ENCODE peak calls at places on chromosomes 11 and 22, in eight cellular contexts. T is activated CD8-positive, alpha-beta memory T cell treated with anti-CD3 and anti-CD28 coated beads for 4 hours; Y is naive thymus-derived CD8-positive, alpha-beta T cell; X is endothelial cell of umbilical vein; L is right cardiac atrium; I is EH; A is ureter; J is LHCN-M2. H is an unnamed sample.

GRCh38 chr11:106447631-106448191 is 370.2 kb downstream of the AASDHPPT start:
- DNase-seq in T (no peak), Y (no peak), X (no peak), L (peak; percentile 25), I (no peak), A (no peak), J (peak; percentile 86), H (no peak)

GRCh38 chr11:132402056-132402684 is 1031.8 kb downstream of the NTM start:
- DNase-seq in T (no peak), Y (no peak), X (no peak), L (peak; percentile 53), I (peak; percentile 56), A (no peak), J (peak; percentile 76), H (no peak)

GRCh38 chr11:2137202-2138071 is 1.8 kb downstream of the IGF2 start:
- DNase-seq in T (no peak), Y (no peak), X (peak; percentile 60), L (peak; percentile 85), I (peak; percentile 76), A (peak; percentile 71), J (peak; percentile 87), H (peak; percentile 29)

GRCh38 chr22:20509344-20510047 is 2.1 kb downstream of the MED15 start:
- DNase-seq in T (peak; percentile 36), Y (no peak), X (peak; percentile 91), L (peak; percentile 71), I (peak; percentile 97), A (peak; percentile 88), J (peak; percentile 92), H (peak; percentile 96)

GRCh38 chr22:25711491-25711890 is 30.5 kb upstream of the MYO18B start:
- DNase-seq in T (no peak), Y (no peak), X (no peak), L (no peak), I (no peak), A (no peak), J (no peak), H (no peak)

GRCh38 chr11:123430736-123431356 is 777 bp downstream of the GRAMD1B start:
- DNase-seq in T (no peak), Y (no peak), X (peak; percentile 60), L (peak; percentile 88), I (peak; percentile 75), A (peak; percentile 72), J (peak; percentile 29), H (peak; percentile 49)

GRCh38 chr22:24189249-24190158 is 8.2 kb downstream of the SUSD2 start:
- DNase-seq in T (no peak), Y (no peak), X (peak; percentile 61), L (peak; percentile 89), I (peak; percentile 74), A (peak; percentile 79), J (peak; percentile 58), H (peak; percentile 76)

GRCh38 chr11:66112640-66113098 is 42.6 kb downstream of the PACS1 start:
- DNase-seq in T (no peak), Y (no peak), X (peak; percentile 87), L (peak; percentile 72), I (peak; percentile 90), A (no peak), J (peak; percentile 79), H (peak; percentile 83)

GRCh38 chr11:128686045-128686741 is 7.7 kb upstream of the FLI1 start:
- DNase-seq in T (no peak), Y (peak; percentile 32), X (no peak), L (no peak), I (no peak), A (no peak), J (no peak), H (no peak)

GRCh38 chr11:114243461-114244372 is 52.5 kb upstream of the NNMT start:
- DNase-seq in T (no peak), Y (no peak), X (no peak), L (no peak), I (no peak), A (no peak), J (peak; percentile 46), H (no peak)

GRCh38 chr11:134371436-134372185 is 39.8 kb downstream of the GLB1L2 start:
- DNase-seq in T (no peak), Y (no peak), X (no peak), L (no peak), I (no peak), A (no peak), J (no peak), H (no peak)

GRCh38 chr11:134233729-134234179 is 9.3 kb downstream of the VPS26B start:
- DNase-seq in T (no peak), Y (no peak), X (no peak), L (no peak), I (no peak), A (no peak), J (no peak), H (no peak)

GRCh38 chr11:44564198-44564597 is 1.3 kb upstream of the CD82 start:
- DNase-seq in T (no peak), Y (no peak), X (no peak), L (no peak), I (no peak), A (no peak), J (no peak), H (no peak)

GRCh38 chr11:103110406-103110805 is 1.2 kb downstream of the DYNC2H1 start:
- DNase-seq in T (no peak), Y (no peak), X (peak; percentile 21), L (no peak), I (peak; percentile 54), A (no peak), J (peak; percentile 53), H (peak; percentile 25)

GRCh38 chr11:123454060-123454651 is 24.1 kb downstream of the GRAMD1B start:
- DNase-seq in T (peak; percentile 30), Y (no peak), X (peak; percentile 26), L (no peak), I (peak; percentile 88), A (no peak), J (peak; percentile 74), H (peak; percentile 77)

GRCh38 chr11:59680287-59681154 is 11.7 kb upstream of the PATL1 start:
- DNase-seq in T (peak; percentile 19), Y (peak; percentile 45), X (peak; percentile 81), L (peak; percentile 65), I (peak; percentile 81), A (peak; percentile 69), J (peak; percentile 71), H (peak; percentile 87)

GRCh38 chr22:20298803-20299735 is 20.8 kb downstream of the DGCR6L start:
- DNase-seq in T (peak; percentile 86), Y (peak; percentile 79), X (peak; percentile 68), L (peak; percentile 95), I (peak; percentile 76), A (peak; percentile 84), J (peak; percentile 21), H (peak; percentile 74)

GRCh38 chr11:62555464-62556092 is 9.0 kb upstream of the AHNAK start:
- DNase-seq in T (no peak), Y (peak; percentile 79), X (no peak), L (peak; percentile 68), I (peak; percentile 14), A (peak; percentile 46), J (peak; percentile 90), H (no peak)

GRCh38 chr11:2096001-2096918 is 42.9 kb downstream of the IGF2 start:
- DNase-seq in T (no peak), Y (no peak), X (no peak), L (no peak), I (peak; percentile 90), A (no peak), J (peak; percentile 72), H (no peak)

GRCh38 chr11:76102772-76103171 is 103.5 kb downstream of the WNT11 start:
- DNase-seq in T (no peak), Y (no peak), X (peak; percentile 60), L (peak; percentile 72), I (no peak), A (no peak), J (no peak), H (no peak)

GRCh38 chr11:1071571-1072115 is 3.0 kb upstream of the MUC2 start:
- DNase-seq in T (no peak), Y (no peak), X (no peak), L (peak; percentile 58), I (no peak), A (no peak), J (no peak), H (no peak)

GRCh38 chr11:129637473-129637872 is 178.2 kb upstream of the TMEM45B start:
- DNase-seq in T (no peak), Y (no peak), X (no peak), L (no peak), I (peak; percentile 37), A (no peak), J (peak; percentile 72), H (peak; percentile 52)

GRCh38 chr11:10588904-10589303 is 20.4 kb upstream of the LYVE1 start:
- DNase-seq in T (no peak), Y (no peak), X (no peak), L (no peak), I (peak; percentile 54), A (no peak), J (no peak), H (no peak)

GRCh38 chr11:128299132-128299726 is 288.1 kb downstream of the ETS1 start:
- DNase-seq in T (no peak), Y (no peak), X (no peak), L (no peak), I (peak; percentile 89), A (no peak), J (peak; percentile 18), H (no peak)

GRCh38 chr11:69369945-69370344 is 76.0 kb downstream of the MYEOV start:
- DNase-seq in T (no peak), Y (no peak), X (no peak), L (no peak), I (no peak), A (peak; percentile 27), J (no peak), H (no peak)

GRCh38 chr11:73262851-73263495 is 9.2 kb upstream of the P2RY6 start:
- DNase-seq in T (no peak), Y (no peak), X (no peak), L (no peak), I (peak; percentile 57), A (peak; percentile 18), J (no peak), H (no peak)

GRCh38 chr11:29260939-29261705 is 755.7 kb downstream of the KCNA4 start:
- DNase-seq in T (no peak), Y (no peak), X (peak; percentile 66), L (no peak), I (peak; percentile 52), A (no peak), J (peak; percentile 51), H (peak; percentile 18)

GRCh38 chr11:3206922-3207204 is 11.8 kb downstream of the MRGPRG start:
- DNase-seq in T (no peak), Y (peak; percentile 19), X (no peak), L (no peak), I (no peak), A (no peak), J (no peak), H (no peak)

GRCh38 chr22:28381427-28382167 is 298.0 kb downstream of the TTC28 start:
- DNase-seq in T (no peak), Y (no peak), X (no peak), L (no peak), I (peak; percentile 68), A (no peak), J (peak; percentile 35), H (no peak)

GRCh38 chr22:26852176-26852575 is 194.8 kb downstream of the MIAT start:
- DNase-seq in T (no peak), Y (no peak), X (no peak), L (no peak), I (no peak), A (peak; percentile 14), J (no peak), H (no peak)

GRCh38 chr22:38086942-38087341 is 3.0 kb upstream of the SLC16A8 start:
- DNase-seq in T (no peak), Y (no peak), X (no peak), L (peak; percentile 58), I (no peak), A (no peak), J (no peak), H (no peak)

GRCh38 chr11:68890490-68891231 is 13.0 kb downstream of the MRPL21 start:
- DNase-seq in T (no peak), Y (no peak), X (peak; percentile 96), L (peak; percentile 93), I (peak; percentile 99), A (peak; percentile 84), J (peak; percentile 85), H (peak; percentile 97)

GRCh38 chr22:17199131-17199731 is 20.0 kb downstream of the ADA2 start:
- DNase-seq in T (no peak), Y (no peak), X (no peak), L (peak; percentile 67), I (peak; percentile 78), A (no peak), J (peak; percentile 26), H (peak; percentile 65)

GRCh38 chr11:119742263-119742861 is 13.4 kb upstream of the NECTIN1 start:
- DNase-seq in T (no peak), Y (peak; percentile 14), X (no peak), L (peak; percentile 76), I (no peak), A (no peak), J (no peak), H (no peak)